ENCODE peak calls at places on chromosome 14, in nine cellular contexts. Y is mammary epithelial cell, B is GM23248, S is lower lobe of right lung, P is tibial nerve, K is lung, O is GM12878, J is heart left ventricle, F is mesenchymal stem cell. N is an unnamed sample.
A peak's percentile ranks its signal among the peaks of the same experiment; 100 is the strongest.

GRCh38 chr14:70013269-70013873 is 134.2 kb downstream of the SMOC1 start:
- DNase-seq in Y (peak; percentile 37), B (peak; percentile 34), S (no peak), P (no peak), K (no peak), O (no peak), J (no peak), F (no peak), N (no peak)

GRCh38 chr14:75981426-75981825 is 369 bp downstream of the TGFB3 start:
- DNase-seq in Y (no peak), B (no peak), S (no peak), P (no peak), K (no peak), O (peak; percentile 60), J (no peak), F (no peak), N (peak; percentile 29)

GRCh38 chr14:24269910-24270536 is 1.4 kb downstream of the RABGGTA start:
- DNase-seq in Y (no peak), B (no peak), S (no peak), P (no peak), K (no peak), O (no peak), J (no peak), F (no peak), N (no peak)

GRCh38 chr14:55094630-55095157 is 34.4 kb upstream of the LGALS3 start:
- DNase-seq in Y (peak; percentile 40), B (peak; percentile 73), S (no peak), P (no peak), K (no peak), O (no peak), J (no peak), F (peak; percentile 79), N (no peak)

GRCh38 chr14:89243765-89244164 is 173.3 kb downstream of the FOXN3 start:
- DNase-seq in Y (no peak), B (no peak), S (no peak), P (no peak), K (no peak), O (no peak), J (no peak), F (no peak), N (no peak)

GRCh38 chr14:92986254-92987147 is 63.6 kb downstream of the CHGA start:
- DNase-seq in Y (no peak), B (peak; percentile 79), S (peak; percentile 28), P (no peak), K (peak; percentile 77), O (no peak), J (peak; percentile 68), F (peak; percentile 28), N (no peak)

GRCh38 chr14:37251778-37252177 is 54.0 kb downstream of the MIPOL1 start:
- DNase-seq in Y (no peak), B (peak; percentile 1), S (no peak), P (no peak), K (no peak), O (no peak), J (no peak), F (no peak), N (no peak)

GRCh38 chr14:57918791-57919190 is 52.9 kb upstream of the SLC35F4 start:
- DNase-seq in Y (peak; percentile 5), B (no peak), S (no peak), P (no peak), K (no peak), O (no peak), J (no peak), F (no peak), N (no peak)

GRCh38 chr14:24339284-24340151 is at the start of gene RIPK3:
- DNase-seq in Y (no peak), B (peak; percentile 42), S (peak; percentile 87), P (no peak), K (peak; percentile 78), O (peak; percentile 36), J (peak; percentile 48), F (peak; percentile 20), N (no peak)

GRCh38 chr14:89332031-89332430 is 85.0 kb downstream of the FOXN3 start:
- DNase-seq in Y (no peak), B (peak; percentile 18), S (no peak), P (no peak), K (no peak), O (no peak), J (no peak), F (no peak), N (no peak)

GRCh38 chr14:99946652-99947489 is 118.4 kb upstream of the EVL start:
- DNase-seq in Y (no peak), B (peak; percentile 48), S (no peak), P (no peak), K (no peak), O (no peak), J (no peak), F (peak; percentile 21), N (no peak)

GRCh38 chr14:91195881-91196280 is 48.6 kb downstream of the GPR68 start:
- DNase-seq in Y (no peak), B (no peak), S (no peak), P (no peak), K (no peak), O (no peak), J (no peak), F (no peak), N (no peak)

GRCh38 chr14:23829736-23830474 is 123.7 kb upstream of the DHRS4 start:
- DNase-seq in Y (peak; percentile 89), B (peak; percentile 96), S (no peak), P (no peak), K (no peak), O (no peak), J (peak; percentile 7), F (peak; percentile 73), N (no peak)

GRCh38 chr14:77314043-77314442 is 6.6 kb downstream of the POMT2 start:
- DNase-seq in Y (peak; percentile 93), B (peak; percentile 96), S (no peak), P (no peak), K (no peak), O (no peak), J (no peak), F (peak; percentile 94), N (peak; percentile 56)

GRCh38 chr14:40317690-40318089 is 885.5 kb upstream of the FBXO33 start:
- DNase-seq in Y (no peak), B (no peak), S (no peak), P (no peak), K (no peak), O (no peak), J (no peak), F (no peak), N (no peak)

GRCh38 chr14:36233217-36233616 is 56.7 kb upstream of the PTCSC3 start:
- DNase-seq in Y (no peak), B (no peak), S (no peak), P (no peak), K (no peak), O (no peak), J (no peak), F (no peak), N (no peak)
- H3K4me3 ChIP-seq in Y (no peak overlapping the region), B (no peak overlapping the region), S (no peak overlapping the region), P (no peak overlapping the region), K (no peak overlapping the region), O (no peak overlapping the region), J (no peak overlapping the region), F (no peak overlapping the region), N (no peak overlapping the region)

GRCh38 chr14:73786942-73787759 is 64.5 kb upstream of the PTGR2 start:
- DNase-seq in Y (peak; percentile 20), B (peak; percentile 76), S (peak; percentile 82), P (no peak), K (peak; percentile 64), O (no peak), J (peak; percentile 78), F (peak; percentile 37), N (peak; percentile 67)

GRCh38 chr14:73792476-73792875 is 59.2 kb upstream of the PTGR2 start:
- DNase-seq in Y (no peak), B (no peak), S (no peak), P (peak; percentile 1), K (no peak), O (no peak), J (no peak), F (no peak), N (no peak)

GRCh38 chr14:73787760-73788508 is 63.7 kb upstream of the PTGR2 start:
- DNase-seq in Y (peak; percentile 56), B (peak; percentile 87), S (no peak), P (no peak), K (no peak), O (no peak), J (no peak), F (peak; percentile 76), N (peak; percentile 50)

GRCh38 chr14:73788871-73789590 is 62.6 kb upstream of the PTGR2 start:
- DNase-seq in Y (no peak), B (no peak), S (no peak), P (no peak), K (no peak), O (no peak), J (no peak), F (no peak), N (no peak)

DNA sequence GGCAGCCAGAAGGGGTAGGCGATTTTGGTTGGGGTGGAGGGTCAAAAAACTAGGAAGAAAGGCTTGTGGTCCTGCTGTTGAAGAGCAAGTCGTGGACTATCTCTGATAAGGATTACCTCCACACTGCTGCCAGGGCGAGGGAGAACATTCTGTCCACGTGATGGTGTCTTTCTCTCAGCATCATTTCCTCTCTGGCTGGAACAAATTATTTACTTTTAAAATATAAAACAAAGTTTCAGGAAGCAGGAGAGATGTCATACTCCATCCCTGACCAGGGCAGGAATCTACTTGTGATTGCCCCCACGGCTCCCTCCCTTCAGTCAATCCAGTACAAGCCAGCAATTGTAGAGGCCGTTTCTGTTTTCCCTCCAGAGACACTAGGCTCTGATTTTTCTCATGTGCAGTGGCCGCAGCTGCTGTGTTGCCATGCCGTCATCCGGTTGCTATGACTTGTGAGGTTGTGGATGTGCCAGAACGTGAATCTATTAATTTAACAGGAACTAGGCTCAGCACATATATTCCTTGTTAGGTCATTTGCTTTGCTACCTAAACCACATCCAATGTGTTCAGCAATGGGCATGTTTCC is 61.5 kb upstream of the PTGR2 start:
- DNase-seq in Y (peak; percentile 95), B (peak; percentile 98), S (no peak), P (peak; percentile 74), K (peak; percentile 42), O (no peak), J (peak; percentile 76), F (peak; percentile 89), N (peak; percentile 80)
- H3K4me1 ChIP-seq in Y (peaks cover 56% of the 10 kb centered on the region), B (peaks cover 43% of the 10 kb centered on the region), S (peaks cover 54% of the 10 kb centered on the region), P (peaks cover 4% of the 10 kb centered on the region), K (peaks cover 4% of the 10 kb centered on the region), O (peaks cover 8% of the 10 kb centered on the region), J (peaks cover 43% of the 10 kb centered on the region), F (peaks cover 22% of the 10 kb centered on the region), N (peaks cover 22% of the 10 kb centered on the region)

GRCh38 chr14:96514694-96515093 is 12.5 kb downstream of the PAPOLA start:
- DNase-seq in Y (no peak), B (no peak), S (no peak), P (no peak), K (no peak), O (no peak), J (no peak), F (no peak), N (no peak)
- H3K4me3 ChIP-seq in Y (no peak overlapping the region), B (no peak overlapping the region), S (no peak overlapping the region), P (no peak overlapping the region), K (no peak overlapping the region), O (no peak overlapping the region), J (no peak overlapping the region), F (no peak overlapping the region), N (no peak overlapping the region)

DNA sequence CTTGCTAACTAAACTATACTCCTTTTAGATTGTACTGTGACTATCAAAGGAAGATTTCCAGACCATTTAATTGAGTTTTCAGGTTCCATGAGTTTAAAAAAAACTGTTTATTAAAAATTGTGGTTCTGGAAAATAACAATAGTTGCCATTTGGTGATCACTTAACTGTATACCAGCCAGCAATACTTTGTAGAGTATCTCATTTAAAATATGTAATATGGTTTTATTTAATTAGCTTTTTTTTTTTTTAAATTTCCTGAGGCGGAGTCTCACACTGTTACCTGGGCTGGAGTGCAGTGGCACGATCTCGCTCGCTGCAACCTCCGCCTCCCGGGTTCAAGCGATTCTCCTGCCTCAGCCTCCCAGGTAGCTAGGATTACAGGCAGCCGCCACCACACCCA is 7.4 kb downstream of the MARK3 start:
- DNase-seq in Y (no peak), B (no peak), S (no peak), P (no peak), K (no peak), O (no peak), J (no peak), F (no peak), N (no peak)
- H3K4me1 ChIP-seq in Y (peaks cover 25% of the 10 kb centered on the region), B (peaks cover 44% of the 10 kb centered on the region), S (peaks cover 91% of the 10 kb centered on the region), P (no peaks in the 10 kb centered on the region), K (peaks cover 24% of the 10 kb centered on the region), O (peaks cover 22% of the 10 kb centered on the region), J (peaks cover 81% of the 10 kb centered on the region), F (peaks cover 12% of the 10 kb centered on the region), N (peaks cover 15% of the 10 kb centered on the region)